ENCODE peak calls at places on chromosomes 13 and 19, in five cellular contexts. One of them, this sample, is unnamed. For H4K20me1 and H3K9me3, the result is how much of the 10 kb centered on the place peaks cover.

GRCh38 chr13:95628488-95628887 is 16.0 kb downstream of the DZIP1 start:
- DNase-seq in hepatocyte: no peak
- DNase-seq in GM23248: no peak
- DNase-seq in DND-41: no peak
- DNase-seq in IMR-90: no peak
- DNase-seq in this sample: no peak

GRCh38 chr19:11784356-11784755 is 14.0 kb upstream of the ZNF491 start:
- DNase-seq in hepatocyte: no peak
- DNase-seq in GM23248: no peak
- DNase-seq in DND-41: no peak
- DNase-seq in IMR-90: no peak
- DNase-seq in this sample: no peak

GRCh38 chr19:43776285-43776684 is 4.5 kb downstream of the KCNN4 start:
- DNase-seq in hepatocyte: peak
- DNase-seq in GM23248: no peak
- DNase-seq in DND-41: no peak
- DNase-seq in IMR-90: no peak
- DNase-seq in this sample: no peak

GRCh38 chr19:11530432-11530831 is 1.5 kb upstream of the ECSIT start:
- DNase-seq in hepatocyte: peak
- DNase-seq in GM23248: peak
- DNase-seq in DND-41: peak
- DNase-seq in IMR-90: peak
- DNase-seq in this sample: peak

GRCh38 chr19:41218615-41219507 is at the start of gene AXL:
- DNase-seq in hepatocyte: peak
- DNase-seq in GM23248: peak
- DNase-seq in DND-41: no peak
- DNase-seq in IMR-90: peak
- DNase-seq in this sample: peak

GRCh38 chr13:52195052-52195837 is 35.8 kb upstream of the NEK3 start:
- DNase-seq in hepatocyte: peak
- DNase-seq in GM23248: peak
- DNase-seq in DND-41: no peak
- DNase-seq in IMR-90: peak
- DNase-seq in this sample: peak

GRCh38 chr13:99651016-99651415 is 149.7 kb downstream of the TM9SF2 start:
- DNase-seq in hepatocyte: no peak
- DNase-seq in GM23248: no peak
- DNase-seq in DND-41: no peak
- DNase-seq in IMR-90: no peak
- DNase-seq in this sample: no peak

GRCh38 chr19:639251-640155 is at the start of gene FGF22:
- DNase-seq in hepatocyte: peak
- DNase-seq in GM23248: peak
- DNase-seq in DND-41: no peak
- DNase-seq in IMR-90: peak
- DNase-seq in this sample: peak

GRCh38 chr13:49444517-49445395 is 682 bp downstream of the SETDB2 start:
- DNase-seq in hepatocyte: peak
- DNase-seq in GM23248: peak
- DNase-seq in DND-41: peak
- DNase-seq in IMR-90: peak
- DNase-seq in this sample: peak

GRCh38 chr13:22372261-22372660 is 701.4 kb downstream of the FGF9 start:
- DNase-seq in hepatocyte: no peak
- DNase-seq in GM23248: no peak
- DNase-seq in DND-41: no peak
- DNase-seq in IMR-90: no peak
- DNase-seq in this sample: no peak

GRCh38 chr19:7657047-7657779 is 11.6 kb upstream of the RETN start:
- DNase-seq in hepatocyte: no peak
- DNase-seq in GM23248: peak
- DNase-seq in DND-41: peak
- DNase-seq in IMR-90: no peak
- DNase-seq in this sample: no peak

GRCh38 chr13:46278474-46278873 is 66.7 kb downstream of the LRRC63 start:
- DNase-seq in hepatocyte: peak
- DNase-seq in GM23248: no peak
- DNase-seq in DND-41: peak
- DNase-seq in IMR-90: no peak
- DNase-seq in this sample: no peak

GRCh38 chr19:28289294-28290063 is 923.5 kb downstream of the UQCRFS1 start:
- DNase-seq in hepatocyte: peak
- DNase-seq in GM23248: peak
- DNase-seq in DND-41: no peak
- DNase-seq in IMR-90: no peak
- DNase-seq in this sample: no peak

GRCh38 chr13:112638157-112638750 is 50.3 kb upstream of the TUBGCP3 start:
- DNase-seq in hepatocyte: no peak
- DNase-seq in GM23248: no peak
- DNase-seq in DND-41: no peak
- DNase-seq in IMR-90: no peak
- DNase-seq in this sample: peak

GRCh38 chr13:77521595-77522367 is 13.7 kb upstream of the SCEL start:
- DNase-seq in hepatocyte: no peak
- DNase-seq in GM23248: peak
- DNase-seq in DND-41: no peak
- DNase-seq in IMR-90: no peak
- DNase-seq in this sample: peak

GRCh38 chr13:36344173-36344572 is 2.0 kb downstream of the SPART start:
- DNase-seq in hepatocyte: peak
- DNase-seq in GM23248: peak
- DNase-seq in DND-41: no peak
- DNase-seq in IMR-90: peak
- DNase-seq in this sample: no peak

GRCh38 chr19:1513492-1514294 is 874 bp upstream of the ADAMTSL5 start:
- DNase-seq in hepatocyte: peak
- DNase-seq in GM23248: peak
- DNase-seq in DND-41: peak
- DNase-seq in IMR-90: peak
- DNase-seq in this sample: peak

GRCh38 chr19:48746738-48747575 is at the start of gene IZUMO1:
- DNase-seq in hepatocyte: peak
- DNase-seq in GM23248: peak
- DNase-seq in DND-41: no peak
- DNase-seq in IMR-90: peak
- DNase-seq in this sample: no peak

GRCh38 chr19:3520166-3521103 is 14.3 kb downstream of the FZR1 start:
- DNase-seq in hepatocyte: peak
- DNase-seq in GM23248: no peak
- DNase-seq in DND-41: no peak
- DNase-seq in IMR-90: no peak
- DNase-seq in this sample: no peak

GRCh38 chr19:14116525-14116917 is 1.0 kb downstream of the PRKACA start:
- DNase-seq in hepatocyte: no peak
- DNase-seq in GM23248: peak
- DNase-seq in DND-41: no peak
- DNase-seq in IMR-90: no peak
- DNase-seq in this sample: no peak

GRCh38 chr19:3979674-3980352 is 5.5 kb downstream of the EEF2 start:
- DNase-seq in hepatocyte: no peak
- DNase-seq in GM23248: peak
- DNase-seq in DND-41: no peak
- DNase-seq in IMR-90: no peak
- DNase-seq in this sample: no peak

GRCh38 chr13:27636624-27637288 is 15.1 kb downstream of the POLR1D start:
- DNase-seq in hepatocyte: no peak
- DNase-seq in GM23248: no peak
- DNase-seq in DND-41: no peak
- DNase-seq in IMR-90: peak
- DNase-seq in this sample: no peak

GRCh38 chr13:82749551-82749950 is 1132.7 kb downstream of the SLITRK1 start:
- DNase-seq in hepatocyte: no peak
- DNase-seq in GM23248: no peak
- DNase-seq in DND-41: no peak
- DNase-seq in IMR-90: peak
- DNase-seq in this sample: peak

GRCh38 chr13:97429681-97430081 is 4.3 kb upstream of the RAP2A start:
- DNase-seq in hepatocyte: no peak
- DNase-seq in GM23248: peak
- DNase-seq in DND-41: no peak
- DNase-seq in IMR-90: peak
- DNase-seq in this sample: no peak

GRCh38 chr19:17973759-17974158 is 6.9 kb downstream of the KCNN1 start:
- DNase-seq in hepatocyte: no peak
- DNase-seq in GM23248: no peak
- DNase-seq in DND-41: no peak
- DNase-seq in IMR-90: no peak
- DNase-seq in this sample: no peak

GRCh38 chr13:110388141-110388943 is 81.3 kb downstream of the COL4A2 start:
- DNase-seq in hepatocyte: peak
- DNase-seq in GM23248: peak
- DNase-seq in DND-41: no peak
- DNase-seq in IMR-90: peak
- DNase-seq in this sample: no peak

GRCh38 chr19:33387351-33388230 is 14.1 kb downstream of the CEBPG start:
- DNase-seq in hepatocyte: no peak
- DNase-seq in GM23248: no peak
- DNase-seq in DND-41: no peak
- DNase-seq in IMR-90: no peak
- DNase-seq in this sample: no peak

DNA sequence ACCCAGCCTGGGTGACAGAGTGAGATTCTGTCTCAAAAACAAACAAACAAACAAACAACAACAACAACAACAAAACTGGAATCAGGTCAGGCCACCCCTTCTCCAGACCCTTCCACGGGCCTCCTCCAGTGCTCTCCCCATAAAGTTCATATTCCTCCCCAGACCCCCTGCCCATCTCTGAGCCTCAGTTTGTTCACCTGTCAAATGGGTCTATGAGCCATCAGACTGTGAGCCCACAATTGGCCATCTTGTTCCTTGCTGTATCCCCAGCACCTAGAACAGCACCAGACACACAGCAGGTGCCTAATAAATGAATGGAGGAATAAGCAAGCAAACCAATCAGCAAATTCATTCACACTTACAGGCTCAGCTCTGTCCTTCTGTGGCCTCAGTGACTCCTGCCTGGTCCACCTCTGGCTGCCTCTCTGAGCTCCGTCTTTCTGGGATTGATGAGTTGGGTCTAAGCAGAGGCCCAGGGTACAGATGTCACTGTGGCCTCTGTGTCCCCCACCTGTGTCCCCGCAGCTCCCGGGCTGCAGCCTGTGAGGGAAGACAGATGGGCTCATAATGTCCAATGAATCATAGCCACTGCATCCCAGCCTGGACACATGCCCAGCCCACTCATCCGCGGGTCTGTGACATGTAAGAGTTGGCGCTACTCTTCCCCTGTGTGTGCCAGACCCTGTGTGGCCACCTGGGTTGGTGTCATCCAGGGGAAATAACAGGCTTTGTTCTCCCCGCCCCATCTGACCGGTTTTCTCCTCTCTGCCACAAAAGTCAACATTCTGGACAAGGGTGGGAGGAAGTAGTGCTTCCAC is 19.6 kb upstream of the PTPRS start:
- DNase-seq in hepatocyte: no peak
- DNase-seq in GM23248: peak
- DNase-seq in DND-41: no peak
- DNase-seq in IMR-90: peak
- DNase-seq in this sample: peak
- H4K20me1 ChIP-seq in hepatocyte: under half
- H4K20me1 ChIP-seq in GM23248: under half
- H4K20me1 ChIP-seq in DND-41: under half
- H4K20me1 ChIP-seq in IMR-90: under half
- H4K20me1 ChIP-seq in this sample: under half

DNA sequence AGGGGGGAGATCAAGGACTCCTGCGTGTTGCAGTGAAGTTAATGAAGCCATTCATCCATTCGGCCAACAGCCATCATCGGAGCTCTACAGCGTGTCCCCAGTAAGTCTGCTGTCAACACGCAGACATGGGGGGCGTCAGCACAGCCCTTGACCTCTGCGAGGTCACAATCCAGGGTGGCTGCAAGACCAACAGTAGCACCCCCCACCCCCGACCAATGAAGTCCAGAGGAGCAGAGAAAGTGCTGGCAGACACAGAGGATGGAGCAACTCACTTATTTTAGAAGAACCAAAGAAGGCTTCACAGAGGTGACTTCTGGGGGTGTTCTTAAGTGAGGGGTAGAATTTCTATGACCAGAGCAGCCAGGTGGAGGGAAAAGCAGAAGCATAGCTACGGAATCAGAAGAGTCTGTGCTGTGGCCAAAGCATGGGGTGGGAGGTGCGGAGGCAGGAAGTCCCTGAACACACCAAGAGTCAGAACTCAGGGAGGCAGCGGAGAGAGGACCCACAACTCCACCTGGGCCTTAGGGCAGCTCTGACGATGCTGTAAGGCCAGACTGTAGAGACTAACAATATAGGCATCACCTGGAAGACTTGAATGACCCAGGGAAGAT is 185.4 kb downstream of the FOXO1 start:
- DNase-seq in hepatocyte: no peak
- DNase-seq in GM23248: no peak
- DNase-seq in DND-41: no peak
- DNase-seq in IMR-90: no peak
- DNase-seq in this sample: no peak
- H3K9me3 ChIP-seq in hepatocyte: under half
- H3K9me3 ChIP-seq in GM23248: under half
- H3K9me3 ChIP-seq in DND-41: under half
- H3K9me3 ChIP-seq in IMR-90: under half
- H3K9me3 ChIP-seq in this sample: under half

GRCh38 chr19:50972795-50973376 is 3.5 kb upstream of the KLK6 start:
- DNase-seq in hepatocyte: no peak
- DNase-seq in GM23248: no peak
- DNase-seq in DND-41: no peak
- DNase-seq in IMR-90: no peak
- DNase-seq in this sample: peak

GRCh38 chr19:50968709-50969412 is 530 bp downstream of the KLK6 start:
- DNase-seq in hepatocyte: no peak
- DNase-seq in GM23248: no peak
- DNase-seq in DND-41: no peak
- DNase-seq in IMR-90: no peak
- DNase-seq in this sample: peak

GRCh38 chr19:50967924-50968708 is 1.3 kb downstream of the KLK6 start:
- DNase-seq in hepatocyte: no peak
- DNase-seq in GM23248: no peak
- DNase-seq in DND-41: no peak
- DNase-seq in IMR-90: no peak
- DNase-seq in this sample: peak

GRCh38 chr19:50964266-50964665 is 5.1 kb downstream of the KLK6 start:
- DNase-seq in hepatocyte: no peak
- DNase-seq in GM23248: no peak
- DNase-seq in DND-41: no peak
- DNase-seq in IMR-90: no peak
- DNase-seq in this sample: no peak

DNA sequence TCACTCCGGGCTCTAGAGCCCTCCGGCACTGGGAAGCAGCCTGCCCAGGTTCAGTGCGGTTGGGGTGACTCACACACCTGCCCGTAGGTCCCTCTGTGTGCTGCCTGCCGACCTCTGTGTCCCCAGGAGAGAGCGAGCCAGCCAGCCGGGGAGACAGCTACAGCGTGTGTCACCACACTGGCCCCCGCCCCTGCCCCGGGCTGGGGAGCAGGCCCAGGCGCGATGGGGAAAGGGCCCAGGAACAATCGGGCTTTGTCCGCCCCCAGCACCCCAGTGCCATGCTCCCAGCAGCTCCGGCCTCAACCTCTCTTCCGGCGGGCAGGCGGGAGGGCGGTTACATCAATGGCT is at the start of gene KLK6:
- DNase-seq in hepatocyte: peak
- DNase-seq in GM23248: no peak
- DNase-seq in DND-41: no peak
- DNase-seq in IMR-90: no peak
- DNase-seq in this sample: peak
- H3K4me2 ChIP-seq in hepatocyte: peak
- H3K4me2 ChIP-seq in GM23248: no peak
- H3K4me2 ChIP-seq in DND-41: no peak
- H3K4me2 ChIP-seq in IMR-90: no peak
- H3K4me2 ChIP-seq in this sample: peak

GRCh38 chr13:23969672-23970071 is 72.4 kb upstream of the C1QTNF9B start:
- DNase-seq in hepatocyte: peak
- DNase-seq in GM23248: peak
- DNase-seq in DND-41: no peak
- DNase-seq in IMR-90: peak
- DNase-seq in this sample: no peak
- H4K20me1 ChIP-seq in hepatocyte: under half
- H4K20me1 ChIP-seq in GM23248: under half
- H4K20me1 ChIP-seq in DND-41: under half
- H4K20me1 ChIP-seq in IMR-90: under half
- H4K20me1 ChIP-seq in this sample: under half